ENCODE peak calls at places on chromosomes 13 and 19, in five cellular contexts. B is brain microvascular endothelial cell, O is fibroblast of mammary gland, Y is aorta, P is bronchial epithelial cell. U is an unnamed sample.

GRCh38 chr19:7521551-7522071 is 813 bp upstream of the MCOLN1 start:
- DNase-seq in B (no peak), O (no peak), Y (no peak), P (no peak), U (no peak)

GRCh38 chr19:17292301-17293074 is 10.7 kb downstream of the ABHD8 start:
- DNase-seq in B (peak), O (peak), Y (peak), P (peak), U (peak)

GRCh38 chr13:90640976-90641375 is 706.5 kb upstream of the MIR17HG start:
- DNase-seq in B (peak), O (peak), Y (no peak), P (peak), U (no peak)

GRCh38 chr13:80824231-80824630 is 483.3 kb upstream of the SPRY2 start:
- DNase-seq in B (no peak), O (peak), Y (no peak), P (no peak), U (no peak)

GRCh38 chr19:12527034-12527836 is 24.0 kb downstream of the ZNF564 start:
- DNase-seq in B (peak), O (peak), Y (no peak), P (peak), U (no peak)

GRCh38 chr13:102405499-102406079 is 3.7 kb upstream of the FGF14 start:
- DNase-seq in B (peak), O (peak), Y (no peak), P (no peak), U (no peak)

GRCh38 chr19:5041168-5042038 is 72.5 kb downstream of the KDM4B start:
- DNase-seq in B (no peak), O (peak), Y (no peak), P (no peak), U (no peak)

GRCh38 chr13:59531571-59532091 is 632.1 kb downstream of the DIAPH3 start:
- DNase-seq in B (peak), O (peak), Y (peak), P (peak), U (peak)

GRCh38 chr13:77338961-77339401 is 12.1 kb upstream of the MYCBP2 start:
- DNase-seq in B (no peak), O (no peak), Y (no peak), P (peak), U (no peak)

GRCh38 chr19:4518345-4519171 is at the start of gene PLIN4:
- DNase-seq in B (no peak), O (peak), Y (peak), P (peak), U (peak)

GRCh38 chr13:43136940-43137574 is 113.7 kb downstream of the DNAJC15 start:
- DNase-seq in B (no peak), O (peak), Y (no peak), P (no peak), U (no peak)

GRCh38 chr19:5530701-5531100 is 37.1 kb downstream of the TINCR start:
- DNase-seq in B (no peak), O (no peak), Y (no peak), P (no peak), U (no peak)

GRCh38 chr13:71320452-71320851 is 546.6 kb downstream of the DACH1 start:
- DNase-seq in B (peak), O (peak), Y (no peak), P (peak), U (no peak)

GRCh38 chr19:45790942-45791341 is 1.7 kb downstream of the DMWD start:
- DNase-seq in B (no peak), O (no peak), Y (no peak), P (no peak), U (no peak)

GRCh38 chr19:9406798-9407352 is 28.5 kb downstream of the ZNF266 start:
- DNase-seq in B (peak), O (peak), Y (peak), P (peak), U (peak)

GRCh38 chr13:36919206-36919832 is 719 bp downstream of the SMAD9 start:
- DNase-seq in B (no peak), O (peak), Y (peak), P (no peak), U (peak)

GRCh38 chr19:39684283-39684682 is 20.0 kb upstream of the LGALS14 start:
- DNase-seq in B (no peak), O (no peak), Y (no peak), P (no peak), U (no peak)

GRCh38 chr13:46728777-46729176 is 68.2 kb downstream of the ESD start:
- DNase-seq in B (no peak), O (peak), Y (no peak), P (peak), U (no peak)